ENCODE peak calls at places on chromosomes 16 and 17, in six cellular contexts. U is endothelial cell of umbilical vein, N is A673, W is suprapubic skin, T is mucosa of descending colon, Q is esophagus squamous epithelium. X is an unnamed sample. For H3K4me1, the result is how much of the 10 kb centered on the place peaks cover.

GRCh38 chr17:60284709-60285108 is 107.2 kb downstream of the USP32 start:
- DNase-seq in U (no peak), N (no peak), W (no peak), T (no peak), Q (no peak), X (no peak)

GRCh38 chr17:44235583-44235936 is 16.1 kb upstream of the UBTF start:
- DNase-seq in U (no peak), N (no peak), W (no peak), T (no peak), Q (no peak), X (no peak)

GRCh38 chr17:66717680-66718079 is 117.2 kb upstream of the CACNG5 start:
- DNase-seq in U (no peak), N (no peak), W (no peak), T (no peak), Q (no peak), X (peak)

GRCh38 chr17:48733632-48734327 is 5.2 kb upstream of the HOXB13 start:
- DNase-seq in U (no peak), N (no peak), W (no peak), T (no peak), Q (no peak), X (no peak)

GRCh38 chr17:47057831-47058230 is 78.8 kb upstream of the RPRML start:
- DNase-seq in U (no peak), N (no peak), W (no peak), T (no peak), Q (no peak), X (no peak)

GRCh38 chr16:64421515-64421914 is 700.3 kb downstream of the CDH11 start:
- DNase-seq in U (no peak), N (no peak), W (no peak), T (no peak), Q (no peak), X (no peak)

GRCh38 chr17:26775219-26775822 is 518.6 kb upstream of the WSB1 start:
- DNase-seq in U (no peak), N (no peak), W (no peak), T (peak), Q (no peak), X (no peak)

GRCh38 chr16:82046941-82047340 is 11.9 kb downstream of the HSD17B2 start:
- DNase-seq in U (no peak), N (no peak), W (no peak), T (no peak), Q (no peak), X (no peak)

GRCh38 chr17:58352843-58353719 is 1.1 kb upstream of the SUPT4H1 start:
- DNase-seq in U (peak), N (peak), W (no peak), T (peak), Q (no peak), X (no peak)

GRCh38 chr16:65725156-65725845 is 603.4 kb upstream of the CDH11 start:
- DNase-seq in U (peak), N (no peak), W (no peak), T (no peak), Q (no peak), X (no peak)

GRCh38 chr17:12974319-12974661 is 43.5 kb downstream of the ELAC2 start:
- DNase-seq in U (no peak), N (no peak), W (no peak), T (no peak), Q (no peak), X (no peak)

GRCh38 chr16:57304169-57305061 is 19.9 kb upstream of the PLLP start:
- DNase-seq in U (peak), N (no peak), W (peak), T (peak), Q (no peak), X (peak)

GRCh38 chr17:51653902-51654301 is 393.6 kb downstream of the UTP18 start:
- DNase-seq in U (no peak), N (peak), W (no peak), T (no peak), Q (no peak), X (no peak)

GRCh38 chr16:85995591-85996461 is 96.9 kb downstream of the IRF8 start:
- DNase-seq in U (no peak), N (peak), W (peak), T (no peak), Q (no peak), X (no peak)

GRCh38 chr16:14150796-14151195 is 79.7 kb downstream of the MRTFB start:
- DNase-seq in U (no peak), N (no peak), W (no peak), T (no peak), Q (no peak), X (no peak)

GRCh38 chr17:4161560-4162221 is 18.7 kb downstream of the CYB5D2 start:
- DNase-seq in U (no peak), N (no peak), W (no peak), T (no peak), Q (no peak), X (no peak)

GRCh38 chr16:30565526-30565925 is 6.0 kb downstream of the ZNF688 start:
- DNase-seq in U (no peak), N (no peak), W (no peak), T (no peak), Q (no peak), X (no peak)

GRCh38 chr17:42342242-42343008 is 45.8 kb downstream of the STAT3 start:
- DNase-seq in U (no peak), N (no peak), W (no peak), T (no peak), Q (no peak), X (no peak)

GRCh38 chr16:27450836-27451341 is 48.9 kb downstream of the IL21R start:
- DNase-seq in U (no peak), N (no peak), W (no peak), T (no peak), Q (no peak), X (no peak)

GRCh38 chr17:82457071-82457789 is 1.3 kb upstream of the NARF start:
- DNase-seq in U (no peak), N (no peak), W (no peak), T (peak), Q (no peak), X (no peak)

GRCh38 chr16:86025706-86026105 is 126.7 kb downstream of the IRF8 start:
- DNase-seq in U (no peak), N (no peak), W (peak), T (no peak), Q (no peak), X (no peak)

GRCh38 chr16:15946257-15947044 is 3.0 kb upstream of the ABCC1 start:
- DNase-seq in U (peak), N (peak), W (no peak), T (no peak), Q (no peak), X (no peak)

GRCh38 chr17:36850794-36851193 is 86.5 kb upstream of the LHX1 start:
- DNase-seq in U (peak), N (peak), W (no peak), T (no peak), Q (no peak), X (no peak)

GRCh38 chr16:58695368-58695767 is 10.8 kb upstream of the SLC38A7 start:
- DNase-seq in U (no peak), N (no peak), W (no peak), T (no peak), Q (no peak), X (no peak)

GRCh38 chr17:17491546-17491988 is 4.6 kb downstream of the RASD1 start:
- DNase-seq in U (no peak), N (no peak), W (no peak), T (no peak), Q (no peak), X (no peak)

GRCh38 chr16:2856061-2856670 is 1.8 kb downstream of the PRSS22 start:
- DNase-seq in U (no peak), N (no peak), W (no peak), T (no peak), Q (no peak), X (no peak)

GRCh38 chr16:12157510-12158093 is 181.1 kb downstream of the SNX29 start:
- DNase-seq in U (no peak), N (no peak), W (no peak), T (no peak), Q (no peak), X (no peak)

GRCh38 chr17:12789976-12790805 is 893 bp downstream of the ARHGAP44 start:
- DNase-seq in U (no peak), N (no peak), W (peak), T (peak), Q (no peak), X (no peak)

GRCh38 chr17:38751803-38752118 is 780 bp upstream of the PSMB3 start:
- DNase-seq in U (peak), N (peak), W (peak), T (peak), Q (no peak), X (peak)

GRCh38 chr16:63577891-63578290 is 1541.7 kb upstream of the CDH8 start:
- DNase-seq in U (no peak), N (no peak), W (no peak), T (no peak), Q (no peak), X (no peak)

GRCh38 chr16:59440-60059 is 5.9 kb downstream of the SNRNP25 start:
- DNase-seq in U (no peak), N (no peak), W (no peak), T (no peak), Q (no peak), X (no peak)

GRCh38 chr16:14057878-14058382 is 13.2 kb upstream of the MRTFB start:
- DNase-seq in U (peak), N (no peak), W (no peak), T (no peak), Q (no peak), X (no peak)

GRCh38 chr16:8346291-8346690 is 244.0 kb downstream of the TMEM114 start:
- DNase-seq in U (no peak), N (peak), W (no peak), T (no peak), Q (no peak), X (no peak)

GRCh38 chr17:75344664-75345063 is 55.4 kb upstream of the SLC25A19 start:
- DNase-seq in U (no peak), N (no peak), W (no peak), T (no peak), Q (no peak), X (no peak)

GRCh38 chr17:43784068-43784467 is 3.8 kb downstream of the CFAP97D1 start:
- DNase-seq in U (no peak), N (peak), W (no peak), T (no peak), Q (no peak), X (no peak)

GRCh38 chr16:11058820-11059219 is 114.5 kb downstream of the CLEC16A start:
- DNase-seq in U (no peak), N (no peak), W (no peak), T (no peak), Q (no peak), X (no peak)

GRCh38 chr17:50532452-50533024 is at the start of gene EPN3:
- DNase-seq in U (no peak), N (no peak), W (no peak), T (peak), Q (no peak), X (no peak)
- H3K4me3 ChIP-seq in U (no peak), N (no peak), W (peak), T (peak), Q (peak), X (peak)

GRCh38 chr17:61352408-61352770 is 47.3 kb upstream of the TBX2 start:
- DNase-seq in U (peak), N (no peak), W (no peak), T (no peak), Q (no peak), X (no peak)

GRCh38 chr17:61352771-61353170 is 46.9 kb upstream of the TBX2 start:
- DNase-seq in U (no peak), N (no peak), W (no peak), T (no peak), Q (no peak), X (no peak)

GRCh38 chr17:61351745-61352407 is 47.8 kb upstream of the TBX2 start:
- DNase-seq in U (no peak), N (no peak), W (no peak), T (no peak), Q (no peak), X (no peak)

GRCh38 chr17:61345825-61346628 is 53.6 kb upstream of the TBX2 start:
- DNase-seq in U (no peak), N (no peak), W (no peak), T (no peak), Q (no peak), X (no peak)

DNA sequence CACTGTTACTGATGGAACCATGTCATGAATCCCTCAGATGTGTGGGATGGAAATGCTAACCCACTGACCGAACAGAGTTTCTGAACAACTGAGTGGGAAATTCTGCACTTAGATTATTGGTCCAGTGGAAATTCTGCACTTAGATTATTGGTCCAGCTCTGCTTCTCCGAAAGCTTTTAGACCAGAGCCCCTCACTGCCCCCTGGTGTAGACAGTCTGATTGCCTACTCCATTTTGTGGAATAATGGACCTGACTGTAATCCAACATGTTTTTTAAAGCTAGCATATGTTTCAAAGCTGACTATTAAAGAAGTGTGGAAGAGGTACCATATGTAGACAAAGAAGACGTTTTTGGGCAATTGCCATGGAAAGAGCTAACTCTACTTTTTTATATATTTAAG is 50.3 kb upstream of the TBX2 start:
- DNase-seq in U (no peak), N (no peak), W (no peak), T (no peak), Q (no peak), X (no peak)
- TF ChIP-seq CTCF in U (peak), N (peak), W (no peak), T (no peak), Q (no peak), X (no peak)

DNA sequence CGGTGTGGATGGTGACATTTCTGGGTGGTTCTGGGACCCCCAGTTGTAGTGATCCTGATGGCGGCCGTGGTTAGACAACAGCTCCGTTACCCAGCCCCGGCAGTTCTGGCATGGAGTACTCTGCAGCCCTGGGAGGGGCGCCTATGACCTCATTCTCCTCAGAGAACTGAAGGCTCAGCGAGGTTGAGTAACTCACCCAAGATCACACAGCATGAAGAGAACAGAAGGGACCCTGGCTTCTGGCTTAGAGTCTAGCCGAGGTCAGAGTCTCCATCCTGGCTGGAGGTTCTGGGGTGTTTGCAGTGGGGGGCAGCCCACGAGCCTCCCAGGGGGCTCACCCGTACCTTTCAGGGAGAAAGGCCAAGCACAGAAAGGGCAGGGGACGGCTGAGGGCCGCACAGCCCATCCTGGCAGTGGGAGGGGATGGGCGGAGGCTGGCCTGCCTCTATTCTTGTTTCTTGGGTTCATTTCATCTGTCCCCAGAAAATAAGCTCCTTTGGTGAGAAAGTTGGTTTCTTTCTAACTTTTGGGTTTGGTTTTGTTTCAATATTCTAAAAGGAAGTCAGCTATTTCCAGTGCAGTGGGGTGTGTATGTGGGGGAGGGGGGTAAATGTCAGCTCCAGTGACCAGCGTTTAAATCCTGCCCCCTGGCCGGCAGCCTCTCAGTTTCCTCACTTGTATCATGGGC is 13.2 kb downstream of the ZFPM1 start:
- DNase-seq in U (no peak), N (no peak), W (no peak), T (no peak), Q (no peak), X (no peak)
- H3K4me1 ChIP-seq in U (under half), N (under half), W (under half), T (under half), Q (under half), X (under half)

GRCh38 chr17:76700290-76700626 is 10.5 kb downstream of the MXRA7 start:
- DNase-seq in U (no peak), N (no peak), W (no peak), T (no peak), Q (no peak), X (no peak)
- H3K4me3 ChIP-seq in U (no peak), N (no peak), W (peak), T (no peak), Q (no peak), X (peak)

DNA sequence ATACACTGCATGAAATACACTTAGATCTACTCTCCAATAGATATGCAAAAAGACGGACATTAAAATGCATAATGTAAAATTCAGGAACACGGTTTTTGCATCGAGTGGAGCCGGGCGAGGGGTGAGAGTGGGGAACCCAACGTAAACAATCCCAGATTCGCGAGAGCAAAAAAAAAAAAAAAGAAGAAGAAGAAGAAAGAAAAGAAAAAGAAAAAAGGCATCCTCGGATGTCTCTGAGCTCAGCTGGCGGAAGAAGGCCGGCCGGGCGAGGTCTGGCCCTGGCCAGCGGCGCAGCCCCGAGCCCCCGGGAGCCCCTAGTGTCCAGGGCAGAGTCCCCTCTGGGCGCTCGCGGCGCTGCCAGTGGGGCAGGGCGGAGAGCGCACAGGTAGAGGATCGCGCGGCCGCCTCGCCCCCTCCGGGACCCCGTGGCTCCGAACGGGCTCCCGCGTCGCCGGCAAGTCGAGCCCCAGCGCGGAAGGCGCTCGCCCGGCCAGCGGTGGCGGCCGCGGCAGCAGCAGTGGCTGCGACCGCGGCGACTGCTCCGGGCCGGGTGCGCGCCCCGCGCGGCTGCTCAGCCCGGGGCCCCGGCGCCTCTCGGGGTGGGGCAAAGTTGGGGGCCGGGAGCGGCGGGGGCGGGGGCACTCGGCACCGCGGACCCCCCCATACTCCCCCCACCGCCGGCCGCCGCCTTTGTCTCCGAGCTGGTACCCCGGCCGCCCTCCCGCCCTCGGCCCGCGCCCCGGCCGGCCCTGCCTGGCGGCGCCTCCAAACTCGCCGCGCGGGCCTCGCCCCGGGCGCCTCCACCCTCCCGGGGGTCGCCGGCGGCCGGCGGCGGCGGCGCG is 9.7 kb upstream of the ZFHX3 start:
- DNase-seq in U (peak), N (peak), W (no peak), T (no peak), Q (no peak), X (no peak)
- TF ChIP-seq CTCF in U (peak), N (peak), W (no peak), T (no peak), Q (peak), X (no peak)

DNA sequence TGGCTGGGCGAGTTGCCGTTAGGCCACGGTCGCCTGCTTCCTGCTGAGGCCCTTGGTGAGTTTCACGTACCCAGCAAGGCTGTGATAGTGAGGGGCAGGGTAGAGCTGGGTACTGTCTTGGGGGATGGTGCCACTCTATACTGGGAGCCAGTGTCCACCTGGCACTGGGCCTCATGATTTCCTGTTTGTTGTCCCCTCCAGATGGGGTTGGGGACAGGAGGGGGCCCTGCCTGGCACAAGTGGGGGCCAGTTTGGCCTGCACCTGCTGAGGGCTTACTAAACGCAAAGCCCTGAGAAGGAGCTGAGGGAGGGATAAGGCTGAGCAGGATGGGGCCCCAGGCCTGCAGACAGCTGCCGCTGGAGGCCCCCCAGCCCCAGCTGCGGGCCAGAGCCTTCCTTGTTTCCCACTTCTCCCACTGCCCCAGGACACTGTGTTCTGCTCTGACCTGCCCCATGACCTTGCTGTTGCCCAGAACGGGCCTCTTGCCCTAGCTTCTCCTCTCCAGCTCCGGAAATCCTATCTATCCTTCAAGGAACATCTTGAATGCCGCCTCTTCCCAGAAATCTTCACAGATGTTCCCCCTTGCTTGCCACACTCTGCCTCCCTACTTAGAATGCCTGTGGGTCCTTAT is 25.4 kb downstream of the GJD3 start:
- DNase-seq in U (no peak), N (no peak), W (no peak), T (no peak), Q (no peak), X (no peak)
- H3K4me1 ChIP-seq in U (under half), N (under half), W (half or more), T (under half), Q (under half), X (under half)

DNA sequence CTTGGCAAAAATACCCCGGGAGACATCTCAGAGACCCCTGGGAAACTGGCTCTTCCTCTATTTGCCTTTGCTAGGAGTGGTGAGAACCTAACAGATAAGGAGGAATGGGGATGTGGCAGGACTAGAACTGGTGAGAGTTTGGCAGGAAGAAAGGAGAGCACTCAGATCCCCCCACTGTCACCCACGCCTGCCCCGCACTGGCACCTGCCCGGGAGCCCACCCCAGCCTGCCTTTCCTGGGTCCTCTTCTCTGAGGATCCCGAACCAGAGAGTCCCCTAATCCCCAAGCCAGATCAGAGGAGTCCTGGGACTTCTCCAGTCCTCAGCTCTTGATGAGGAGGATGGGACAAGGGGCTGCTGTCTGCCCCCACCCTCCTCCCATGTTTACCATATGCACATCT is 3.7 kb downstream of the KCNH6 start:
- DNase-seq in U (no peak), N (no peak), W (no peak), T (no peak), Q (no peak), X (no peak)
- H3K4me3 ChIP-seq in U (no peak), N (no peak), W (no peak), T (no peak), Q (no peak), X (no peak)